ENCODE peak calls at places on chromosomes 6 and 20, in ten cellular contexts. B is Peyer's patch, P is transverse colon, M is prostate gland, G is A549, Q is right lobe of liver, C is uterus, U is breast epithelium, I is ovary, R is stomach. K is an unnamed sample.

GRCh38 chr6:25442898-25443297 is 163.7 kb downstream of the CARMIL1 start:
- DNase-seq in B (no peak), P (no peak), M (no peak), G (no peak), Q (no peak), C (no peak), U (no peak), I (no peak), R (no peak), K (no peak)

GRCh38 chr20:18005170-18005989 is 36.6 kb downstream of the MGME1 start:
- DNase-seq in B (peak; percentile 39), P (peak; percentile 29), M (no peak), G (no peak), Q (no peak), C (no peak), U (no peak), I (no peak), R (no peak), K (no peak)

GRCh38 chr6:58073263-58073662 is 755.8 kb downstream of the PRIM2 start:
- DNase-seq in B (no peak), P (no peak), M (no peak), G (no peak), Q (no peak), C (no peak), U (no peak), I (no peak), R (no peak), K (no peak)

GRCh38 chr6:45504947-45505346 is 127.2 kb upstream of the SUPT3H start:
- DNase-seq in B (no peak), P (no peak), M (peak; percentile 57), G (no peak), Q (no peak), C (no peak), U (no peak), I (peak; percentile 17), R (peak; percentile 39), K (no peak)

GRCh38 chr6:89501239-89501638 is 68.3 kb downstream of the ANKRD6 start:
- DNase-seq in B (no peak), P (no peak), M (no peak), G (no peak), Q (no peak), C (no peak), U (no peak), I (no peak), R (no peak), K (no peak)

GRCh38 chr20:64048402-64049044 is 916 bp downstream of the SOX18 start:
- DNase-seq in B (no peak), P (no peak), M (no peak), G (no peak), Q (no peak), C (no peak), U (no peak), I (no peak), R (no peak), K (no peak)

GRCh38 chr6:303948-304558 is 11.8 kb downstream of the DUSP22 start:
- DNase-seq in B (no peak), P (no peak), M (no peak), G (no peak), Q (peak; percentile 53), C (no peak), U (no peak), I (no peak), R (no peak), K (no peak)

GRCh38 chr6:25070547-25071366 is 135.0 kb upstream of the RIPOR2 start:
- DNase-seq in B (peak; percentile 91), P (peak; percentile 84), M (peak; percentile 83), G (peak; percentile 68), Q (peak; percentile 67), C (peak; percentile 81), U (peak; percentile 84), I (peak; percentile 73), R (peak; percentile 89), K (peak; percentile 85)

GRCh38 chr6:14212020-14212419 is 94.4 kb downstream of the CD83 start:
- DNase-seq in B (no peak), P (no peak), M (no peak), G (no peak), Q (peak; percentile 45), C (no peak), U (no peak), I (no peak), R (no peak), K (no peak)

GRCh38 chr6:14210077-14210476 is 92.5 kb downstream of the CD83 start:
- DNase-seq in B (no peak), P (no peak), M (no peak), G (no peak), Q (no peak), C (no peak), U (no peak), I (no peak), R (no peak), K (no peak)

GRCh38 chr6:14211596-14211961 is 94.0 kb downstream of the CD83 start:
- DNase-seq in B (peak; percentile 48), P (peak; percentile 53), M (peak; percentile 21), G (no peak), Q (peak; percentile 72), C (peak; percentile 44), U (no peak), I (peak; percentile 64), R (peak; percentile 41), K (peak; percentile 43)

GRCh38 chr6:14212632-14213031 is 95.1 kb downstream of the CD83 start:
- DNase-seq in B (no peak), P (no peak), M (no peak), G (no peak), Q (peak; percentile 50), C (no peak), U (no peak), I (no peak), R (no peak), K (no peak)

DNA sequence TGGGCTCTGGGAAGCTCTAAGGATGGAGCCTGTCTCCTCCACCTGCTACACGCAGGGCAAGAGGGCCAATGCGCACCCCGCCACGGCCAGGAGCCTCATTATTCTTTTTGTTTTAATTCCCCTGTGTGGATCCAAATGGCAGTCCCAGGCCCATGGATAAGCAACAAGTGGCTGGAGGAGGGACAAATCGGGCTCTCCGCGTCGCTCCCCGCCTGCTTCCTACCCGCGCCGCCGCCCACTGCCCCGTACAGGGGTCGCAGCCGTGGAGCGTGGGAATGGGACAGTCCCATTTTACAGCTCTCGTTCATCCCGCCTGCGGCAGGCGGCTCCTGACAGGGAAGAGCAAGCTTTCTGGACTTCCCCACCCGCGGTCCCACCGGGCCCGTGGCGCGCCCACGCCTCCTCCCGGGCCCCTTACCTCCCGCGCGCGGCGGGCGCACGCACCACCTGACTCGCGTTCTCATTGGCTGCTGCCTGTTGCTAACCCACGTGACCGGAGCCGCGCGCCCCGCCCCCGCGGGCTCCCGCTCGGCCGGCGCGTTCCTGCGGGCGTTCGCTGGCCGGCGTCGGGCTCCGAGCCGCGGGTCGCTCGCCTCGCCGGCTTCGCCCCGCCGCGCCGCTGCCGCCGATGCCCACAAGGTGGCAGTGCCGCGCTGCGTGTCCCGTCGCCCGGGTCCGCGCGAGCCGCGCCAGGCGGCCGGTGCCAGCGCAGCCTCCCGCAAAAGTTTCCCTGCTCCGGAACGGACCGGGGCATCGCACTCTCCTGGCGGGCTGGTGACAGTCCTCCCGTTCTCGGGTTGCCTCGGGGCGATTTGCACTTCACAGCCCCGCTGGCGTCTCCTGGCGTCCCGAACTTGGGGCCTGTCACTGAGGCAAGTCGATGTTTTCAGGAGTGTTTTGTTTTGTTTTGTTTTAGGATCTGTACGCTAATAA is 93.4 kb downstream of the CD83 start:
- DNase-seq in B (peak; percentile 91), P (peak; percentile 96), M (peak; percentile 93), G (peak; percentile 84), Q (peak; percentile 96), C (peak; percentile 93), U (peak; percentile 87), I (peak; percentile 93), R (peak; percentile 96), K (peak; percentile 85)
- TF ChIP-seq POLR2A in B (peak; percentile 65), P (peak; percentile 70), M (peak; percentile 21), G (peak; percentile 62), Q (peak; percentile 42), C (no peak), U (no peak), I (no peak), R (peak; percentile 15), K (no peak)

GRCh38 chr6:53495496-53495895 is 49.4 kb downstream of the GCLC start:
- DNase-seq in B (no peak), P (no peak), M (no peak), G (no peak), Q (no peak), C (no peak), U (no peak), I (no peak), R (no peak), K (no peak)

GRCh38 chr6:53496100-53496499 is 48.8 kb downstream of the GCLC start:
- DNase-seq in B (no peak), P (no peak), M (no peak), G (no peak), Q (no peak), C (no peak), U (no peak), I (no peak), R (no peak), K (no peak)

GRCh38 chr6:53494076-53494475 is 50.8 kb downstream of the GCLC start:
- DNase-seq in B (no peak), P (no peak), M (no peak), G (no peak), Q (no peak), C (no peak), U (no peak), I (no peak), R (no peak), K (no peak)

GRCh38 chr6:53493635-53494025 is 51.3 kb downstream of the GCLC start:
- DNase-seq in B (no peak), P (no peak), M (no peak), G (no peak), Q (no peak), C (no peak), U (no peak), I (no peak), R (no peak), K (no peak)

DNA sequence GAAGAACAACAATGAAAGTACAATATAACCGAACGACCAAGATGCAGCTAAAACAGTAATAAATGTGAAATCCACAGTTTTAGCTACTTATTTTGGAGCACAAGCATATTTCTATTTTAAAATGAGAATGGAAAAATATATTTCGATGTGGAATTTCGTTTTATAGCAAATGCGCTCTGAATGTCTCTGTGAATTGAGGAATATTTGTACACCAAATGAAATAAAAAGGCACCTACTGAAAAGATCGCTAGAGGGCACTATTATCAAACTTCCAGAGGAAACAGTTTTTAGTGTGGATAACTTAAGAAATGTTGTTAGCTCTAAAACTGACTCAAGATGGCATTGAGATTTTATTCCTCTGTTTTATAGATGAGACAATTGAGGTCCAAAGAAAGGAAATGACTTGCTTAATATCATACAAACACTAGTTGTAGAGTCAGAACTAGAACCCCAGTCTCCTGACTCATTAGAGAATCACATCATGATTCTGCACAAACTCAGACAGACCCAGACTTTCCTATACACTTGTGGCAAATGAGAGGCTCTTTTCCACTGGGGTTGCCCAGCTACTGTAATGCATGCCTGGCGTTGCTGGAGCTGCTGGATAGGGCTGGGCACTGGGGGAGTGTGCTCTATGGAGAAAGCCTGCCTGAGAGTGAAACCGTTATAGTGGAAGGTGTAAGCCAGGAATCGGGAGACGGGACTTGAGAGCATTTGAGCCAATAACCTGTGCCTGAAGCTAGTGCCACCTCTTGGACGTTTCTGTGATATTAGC is 51.9 kb downstream of the GCLC start:
- DNase-seq in B (no peak), P (no peak), M (peak; percentile 29), G (peak; percentile 74), Q (no peak), C (no peak), U (no peak), I (no peak), R (no peak), K (no peak)
- H3K4me3 ChIP-seq in B (no peak overlapping the region), P (no peak overlapping the region), M (no peak overlapping the region), G (peak overlapping the region; percentile 40), Q (peak overlapping the region; percentile 29), C (no peak overlapping the region), U (peak overlapping the region; percentile 15), I (no peak overlapping the region), R (peak overlapping the region; percentile 1), K (no peak overlapping the region)

DNA sequence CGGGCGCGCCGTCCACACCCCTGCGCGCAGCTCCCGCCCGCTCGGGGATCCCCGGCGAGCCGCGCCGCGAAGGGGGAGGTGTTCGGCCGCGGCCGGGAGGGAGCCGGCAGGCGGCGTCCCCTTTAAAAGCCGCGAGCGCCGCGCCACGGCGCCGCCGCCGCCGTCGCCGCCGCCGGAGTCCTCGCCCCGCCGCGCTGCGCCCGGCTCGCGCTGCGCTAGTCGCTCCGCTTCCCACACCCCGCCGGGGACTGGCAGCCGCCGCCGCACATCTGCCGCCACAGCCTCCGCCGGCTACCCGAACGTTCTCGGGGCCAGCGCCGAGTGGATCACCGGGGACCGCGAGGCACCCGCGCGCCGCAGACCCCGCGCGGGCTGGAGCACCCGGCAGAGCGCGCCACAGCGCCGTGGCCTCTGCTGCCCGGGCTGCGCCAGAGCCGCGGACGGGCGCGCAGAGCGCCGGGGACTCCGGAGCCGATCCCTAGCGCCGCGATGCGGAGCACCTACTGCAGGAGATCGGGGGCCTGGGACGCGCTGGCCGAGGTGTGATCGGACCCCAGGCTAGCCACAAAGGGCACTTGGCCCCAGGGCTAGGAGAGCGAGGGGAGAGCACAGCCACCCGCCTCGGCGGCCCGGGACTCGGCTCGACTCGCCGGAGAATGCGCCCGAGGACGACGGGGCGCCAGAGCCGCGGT is at the start of gene BMP2:
- DNase-seq in B (no peak), P (peak; percentile 72), M (peak; percentile 16), G (peak; percentile 48), Q (peak; percentile 75), C (peak; percentile 53), U (no peak), I (peak; percentile 20), R (peak; percentile 70), K (no peak)
- TF ChIP-seq POLR2A in B (no peak), P (no peak), M (no peak), G (no peak), Q (peak; percentile 69), C (no peak), U (no peak), I (no peak), R (no peak), K (no peak)

GRCh38 chr6:131954775-131955107 is 3.6 kb upstream of the CCN2 start:
- DNase-seq in B (no peak), P (peak; percentile 77), M (peak; percentile 48), G (peak; percentile 94), Q (no peak), C (peak; percentile 28), U (peak; percentile 68), I (peak; percentile 36), R (peak; percentile 81), K (no peak)

GRCh38 chr6:131955876-131956275 is 4.7 kb upstream of the CCN2 start:
- DNase-seq in B (no peak), P (no peak), M (no peak), G (no peak), Q (no peak), C (no peak), U (no peak), I (no peak), R (no peak), K (no peak)

GRCh38 chr6:131955192-131955591 is 4.0 kb upstream of the CCN2 start:
- DNase-seq in B (no peak), P (no peak), M (no peak), G (no peak), Q (no peak), C (no peak), U (no peak), I (no peak), R (no peak), K (no peak)

GRCh38 chr6:131952886-131953509 is 1.8 kb upstream of the CCN2 start:
- DNase-seq in B (no peak), P (no peak), M (no peak), G (no peak), Q (no peak), C (no peak), U (no peak), I (no peak), R (no peak), K (no peak)

DNA sequence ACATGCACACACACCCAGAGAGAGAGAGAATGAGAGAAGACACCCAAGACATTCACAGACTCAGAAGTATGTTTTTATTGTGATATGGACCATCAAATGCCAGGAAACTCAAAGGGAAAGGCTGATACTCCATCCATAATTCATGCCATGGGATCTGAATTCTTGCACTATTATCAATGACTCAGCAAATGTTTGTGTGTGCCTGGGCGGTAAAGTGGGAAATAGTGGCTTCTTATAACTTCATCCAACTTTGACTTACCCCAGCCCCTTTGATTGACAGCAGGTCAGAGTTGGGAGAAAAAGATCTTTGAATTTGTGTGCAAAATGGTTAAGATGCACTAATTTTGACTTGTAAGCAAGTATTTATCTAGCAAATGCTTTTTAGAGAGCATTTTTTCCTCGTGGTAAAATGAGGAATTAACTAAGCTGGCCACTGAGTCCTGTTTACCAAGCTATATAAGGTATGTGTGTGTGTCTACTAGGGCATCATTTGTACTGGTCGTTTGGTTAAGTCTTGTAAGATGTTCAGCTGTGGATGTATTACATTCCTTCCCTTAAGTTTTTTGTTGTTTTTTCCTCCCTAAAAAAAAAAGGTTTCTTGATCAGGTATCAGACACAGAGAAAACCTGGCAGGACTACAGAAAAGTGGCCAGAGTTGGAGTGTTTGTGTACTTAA is 3.1 kb upstream of the CCN2 start:
- DNase-seq in B (no peak), P (no peak), M (no peak), G (no peak), Q (no peak), C (no peak), U (no peak), I (no peak), R (no peak), K (no peak)
- H3K4me3 ChIP-seq in B (peak overlapping the region; percentile 16), P (no peak overlapping the region), M (no peak overlapping the region), G (no peak overlapping the region), Q (no peak overlapping the region), C (peak overlapping the region; percentile 10), U (no peak overlapping the region), I (peak overlapping the region; percentile 21), R (peak overlapping the region; percentile 17), K (no peak overlapping the region)

K was measured in lower leg skin.